ENCODE peak calls at places on chromosomes 2 and 18, in five cellular contexts. V is Peyer's patch; Q is skeletal muscle cell; Y is stimulated activated CD4-positive, alpha-beta T cell treated with anti-CD3 and anti-CD28 coated beads, Interleukin-1b, Interleukin-23, amount 100 ng/mL, for 24 hours; X is glutamatergic neuron. T is an unnamed sample.

GRCh38 chr2:56231361-56231760 is 47.6 kb downstream of the CCDC85A start:
- DNase-seq in V (no peak), Q (peak), Y (no peak), X (no peak), T (peak)

GRCh38 chr2:75541430-75541829 is 19.3 kb downstream of the EVA1A start:
- DNase-seq in V (no peak), Q (no peak), Y (no peak), X (no peak), T (no peak)

GRCh38 chr2:128362186-128362888 is 43.7 kb upstream of the HS6ST1 start:
- DNase-seq in V (no peak), Q (no peak), Y (no peak), X (no peak), T (no peak)

GRCh38 chr18:35696307-35696706 is 114.8 kb downstream of the GALNT1 start:
- DNase-seq in V (no peak), Q (no peak), Y (no peak), X (no peak), T (no peak)

GRCh38 chr2:11257983-11258382 is 86.5 kb downstream of the ROCK2 start:
- DNase-seq in V (no peak), Q (no peak), Y (no peak), X (no peak), T (no peak)

GRCh38 chr18:60358516-60358915 is 14.1 kb downstream of the MC4R start:
- DNase-seq in V (no peak), Q (peak), Y (no peak), X (no peak), T (peak)

GRCh38 chr2:232979871-232980461 is 33.1 kb downstream of the NGEF start:
- DNase-seq in V (peak), Q (peak), Y (no peak), X (no peak), T (peak)

GRCh38 chr2:237181844-237182243 is 96.2 kb downstream of the COPS8 start:
- DNase-seq in V (no peak), Q (peak), Y (no peak), X (no peak), T (peak)

GRCh38 chr18:2898131-2898640 is 51.4 kb downstream of the EMILIN2 start:
- DNase-seq in V (no peak), Q (no peak), Y (no peak), X (no peak), T (peak)

GRCh38 chr2:63424329-63425078 is 163.8 kb downstream of the WDPCP start:
- DNase-seq in V (no peak), Q (no peak), Y (peak), X (no peak), T (peak)

GRCh38 chr18:58196881-58197872 is 153.2 kb downstream of the NEDD4L start:
- DNase-seq in V (peak), Q (no peak), Y (no peak), X (no peak), T (no peak)

GRCh38 chr2:81976998-81977397 is 1672.4 kb upstream of the LRRTM1 start:
- DNase-seq in V (no peak), Q (no peak), Y (no peak), X (no peak), T (no peak)

GRCh38 chr2:36330456-36331395 is 24.9 kb upstream of the CRIM1 start:
- DNase-seq in V (no peak), Q (no peak), Y (no peak), X (no peak), T (no peak)

GRCh38 chr2:210072922-210073509 is 70.6 kb downstream of the RPE start:
- DNase-seq in V (no peak), Q (peak), Y (no peak), X (no peak), T (peak)

GRCh38 chr2:109728809-109729208 is 65.3 kb upstream of the RGPD5 start:
- DNase-seq in V (no peak), Q (no peak), Y (no peak), X (no peak), T (no peak)

GRCh38 chr2:121245913-121246312 is 39.1 kb downstream of the TFCP2L1 start:
- DNase-seq in V (no peak), Q (no peak), Y (no peak), X (no peak), T (no peak)

GRCh38 chr2:16194931-16195680 is 254.8 kb downstream of the MYCN start:
- DNase-seq in V (no peak), Q (no peak), Y (no peak), X (no peak), T (no peak)

GRCh38 chr2:67641709-67642397 is 244.7 kb downstream of the ETAA1 start:
- DNase-seq in V (no peak), Q (no peak), Y (no peak), X (no peak), T (no peak)

GRCh38 chr2:162824319-162824718 is 14.2 kb downstream of the KCNH7 start:
- DNase-seq in V (no peak), Q (no peak), Y (no peak), X (no peak), T (no peak)

GRCh38 chr2:229660951-229661350 is 53.4 kb downstream of the DNER start:
- DNase-seq in V (no peak), Q (no peak), Y (no peak), X (no peak), T (peak)

GRCh38 chr18:10076502-10077030 is 162.8 kb downstream of the VAPA start:
- DNase-seq in V (no peak), Q (no peak), Y (no peak), X (no peak), T (no peak)

GRCh38 chr2:67277450-67277849 is 119.7 kb upstream of the ETAA1 start:
- DNase-seq in V (peak), Q (no peak), Y (no peak), X (no peak), T (no peak)